ENCODE peak calls at places on chromosomes 4 and X, in four cellular contexts. Q is neuronal stem cell, R is H1, L is H9. Y is an unnamed sample.
A peak's percentile ranks its signal among the peaks of the same experiment; 100 is the strongest.

GRCh38 chrX:10939384-10939783 is 171.7 kb upstream of the HCCS start:
- DNase-seq in Q (no peak), R (no peak), L (no peak), Y (no peak)

GRCh38 chr4:168540086-168540864 is 43.4 kb downstream of the PALLD start:
- DNase-seq in Q (no peak), R (no peak), L (no peak), Y (peak; percentile 68)

GRCh38 chrX:114580336-114580735 is 3.5 kb upstream of the HTR2C start:
- DNase-seq in Q (no peak), R (no peak), L (no peak), Y (no peak)

GRCh38 chrX:110389570-110389969 is 30.9 kb downstream of the RTL9 start:
- DNase-seq in Q (no peak), R (no peak), L (no peak), Y (no peak)

GRCh38 chr4:128565565-128566186 is 243.8 kb upstream of the JADE1 start:
- DNase-seq in Q (peak; percentile 45), R (peak; percentile 53), L (peak; percentile 83), Y (peak; percentile 42)

GRCh38 chrX:70455366-70456202 is 10.9 kb downstream of the DLG3 start:
- DNase-seq in Q (no peak), R (no peak), L (no peak), Y (no peak)

GRCh38 chrX:56783450-56783831 is 54.4 kb downstream of the NBDY start:
- DNase-seq in Q (no peak), R (no peak), L (peak; percentile 43), Y (peak; percentile 66)

GRCh38 chrX:69127466-69127865 is 37.8 kb downstream of the PJA1 start:
- DNase-seq in Q (no peak), R (no peak), L (no peak), Y (no peak)

GRCh38 chr4:25637581-25638220 is 17.9 kb upstream of the SLC34A2 start:
- DNase-seq in Q (no peak), R (no peak), L (no peak), Y (no peak)

GRCh38 chr4:74755486-74755885 is 38.8 kb downstream of the BTC start:
- DNase-seq in Q (no peak), R (no peak), L (no peak), Y (no peak)

GRCh38 chr4:107379054-107379869 is 340.8 kb downstream of the PAPSS1 start:
- DNase-seq in Q (no peak), R (no peak), L (no peak), Y (no peak)

GRCh38 chrX:24391362-24391761 is 30.9 kb downstream of the SUPT20HL1 start:
- DNase-seq in Q (no peak), R (no peak), L (no peak), Y (no peak)

GRCh38 chr4:186765138-186765537 is 41.5 kb upstream of the FAT1 start:
- DNase-seq in Q (no peak), R (no peak), L (peak; percentile 52), Y (peak; percentile 9)

GRCh38 chrX:13911581-13911980 is 94.7 kb upstream of the GPM6B start:
- DNase-seq in Q (no peak), R (no peak), L (no peak), Y (no peak)

GRCh38 chr4:153497988-153498967 is 32.1 kb downstream of the TMEM131L start:
- DNase-seq in Q (no peak), R (no peak), L (no peak), Y (no peak)
- H3K27ac ChIP-seq in Q (no peak overlapping the region), R (no peak overlapping the region), L (no peak overlapping the region), Y (no peak overlapping the region)

GRCh38 chr4:81136161-81136910 is 78.7 kb downstream of the PRKG2 start:
- DNase-seq in Q (no peak), R (no peak), L (no peak), Y (no peak)
- H3K14ac ChIP-seq in Q (no peak overlapping the region), R (no peak overlapping the region), L (no peak overlapping the region), Y (no peak overlapping the region)

GRCh38 chr4:40462326-40462725 is 127.2 kb downstream of the CHRNA9 start:
- DNase-seq in Q (no peak), R (no peak), L (no peak), Y (no peak)

GRCh38 chr4:40455340-40455902 is 120.3 kb downstream of the CHRNA9 start:
- DNase-seq in Q (no peak), R (no peak), L (no peak), Y (peak; percentile 54)

GRCh38 chr4:40458109-40458508 is 123.0 kb downstream of the CHRNA9 start:
- DNase-seq in Q (no peak), R (no peak), L (no peak), Y (no peak)

GRCh38 chr4:40454816-40455215 is 119.7 kb downstream of the CHRNA9 start:
- DNase-seq in Q (no peak), R (no peak), L (no peak), Y (no peak)

GRCh38 chr4:40458683-40459082 is 123.5 kb downstream of the CHRNA9 start:
- DNase-seq in Q (no peak), R (no peak), L (no peak), Y (no peak)
- H3K27ac ChIP-seq in Q (no peak overlapping the region), R (no peak overlapping the region), L (no peak overlapping the region), Y (no peak overlapping the region)

GRCh38 chr4:117983541-117984451 is 50.5 kb upstream of the NDST3 start:
- DNase-seq in Q (no peak), R (no peak), L (no peak), Y (no peak)
- H3K14ac ChIP-seq in Q (no peak overlapping the region), R (no peak overlapping the region), L (no peak overlapping the region), Y (no peak overlapping the region)

GRCh38 chr4:77177196-77177595 is 20.2 kb downstream of the CCNG2 start:
- DNase-seq in Q (peak; percentile 82), R (no peak), L (no peak), Y (no peak)
- H3K27ac ChIP-seq in Q (peak overlapping the region; percentile 93), R (no peak overlapping the region), L (no peak overlapping the region), Y (no peak overlapping the region)